ENCODE peak calls at places on chromosomes 4 and X, in four cellular contexts. H, P, K and T are unnamed samples.

GRCh38 chrX:7127058-7127457 is 20.5 kb upstream of the STS start:
- DNase-seq in H (no peak), P (no peak), K (peak), T (no peak)

GRCh38 chrX:9122504-9123245 is 88.7 kb upstream of the FAM9B start:
- DNase-seq in H (peak), P (no peak), K (no peak), T (no peak)

GRCh38 chrX:50876551-50876950 is 34.0 kb upstream of the BMP15 start:
- DNase-seq in H (no peak), P (no peak), K (no peak), T (no peak)

GRCh38 chr4:39062094-39062493 is at the start of gene KLHL5:
- DNase-seq in H (no peak), P (peak), K (peak), T (no peak)

GRCh38 chr4:25223770-25224375 is 10.0 kb upstream of the PI4K2B start:
- DNase-seq in H (peak), P (no peak), K (peak), T (no peak)

GRCh38 chrX:137567474-137568232 is 1.7 kb downstream of the ZIC3 start:
- DNase-seq in H (no peak), P (peak), K (no peak), T (no peak)

GRCh38 chr4:138938371-138938699 is 77.2 kb upstream of the NOCT start:
- DNase-seq in H (peak), P (peak), K (peak), T (no peak)

GRCh38 chrX:16771483-16772398 is 14.5 kb upstream of the TXLNG start:
- DNase-seq in H (peak), P (peak), K (peak), T (peak)

GRCh38 chrX:36867143-36867542 is 141.0 kb upstream of the FAM47C start:
- DNase-seq in H (peak), P (peak), K (peak), T (no peak)

GRCh38 chr4:6749340-6750171 is 33.0 kb upstream of the KIAA0232 start:
- DNase-seq in H (peak), P (no peak), K (peak), T (no peak)

GRCh38 chr4:156190606-156191005 is 236.9 kb upstream of the CTSO start:
- DNase-seq in H (peak), P (no peak), K (peak), T (peak)

GRCh38 chrX:152912641-152913040 is 14.8 kb downstream of the ZNF185 start:
- DNase-seq in H (no peak), P (no peak), K (no peak), T (no peak)

GRCh38 chrX:10010686-10011085 is 43.5 kb downstream of the CLDN34 start:
- DNase-seq in H (peak), P (no peak), K (peak), T (no peak)

GRCh38 chrX:23662853-23663252 is 4.4 kb upstream of the PRDX4 start:
- DNase-seq in H (peak), P (no peak), K (peak), T (no peak)

GRCh38 chr4:109005523-109005922 is 242.7 kb upstream of the ETNPPL start:
- DNase-seq in H (peak), P (no peak), K (peak), T (no peak)

GRCh38 chrX:47880927-47881326 is 44.2 kb downstream of the ZNF81 start:
- DNase-seq in H (no peak), P (no peak), K (no peak), T (no peak)

GRCh38 chr4:128249787-128250668 is 37.6 kb downstream of the PGRMC2 start:
- DNase-seq in H (no peak), P (no peak), K (no peak), T (no peak)

GRCh38 chr4:8164194-8164565 is 5.6 kb upstream of the ABLIM2 start:
- DNase-seq in H (no peak), P (no peak), K (no peak), T (no peak)

GRCh38 chr4:61201562-61202099 is 1.5 kb downstream of the ADGRL3 start:
- DNase-seq in H (no peak), P (peak), K (no peak), T (no peak)

DNA sequence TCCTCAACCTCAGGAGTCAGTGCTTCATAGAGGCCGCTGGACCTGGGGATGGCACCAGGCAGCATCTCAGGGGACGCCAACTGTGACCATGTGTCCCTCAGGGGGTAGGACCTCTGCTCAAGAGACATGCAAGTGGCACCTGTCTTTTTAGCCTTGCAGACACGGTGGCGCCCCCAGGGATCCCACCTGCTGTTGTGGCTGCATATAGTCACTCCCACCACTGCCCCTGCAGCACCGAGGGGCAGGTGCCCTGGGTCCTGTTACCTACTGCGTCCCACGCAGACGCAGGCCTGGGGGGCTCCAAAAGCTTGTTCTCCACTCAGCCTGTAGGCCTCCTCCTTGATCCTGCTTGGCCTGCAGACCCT is 2.5 kb downstream of the MYL5 start:
- DNase-seq in H (no peak), P (no peak), K (no peak), T (no peak)
- H3K4me3 ChIP-seq in H (no peak), P (no peak), K (no peak), T (no peak)

GRCh38 chrX:19514791-19515614 is at the start of gene MAP3K15:
- DNase-seq in H (no peak), P (peak), K (no peak), T (no peak)
- H3K4me3 ChIP-seq in H (no peak), P (peak), K (no peak), T (peak)

GRCh38 chr4:23153076-23153475 is 460.3 kb downstream of the GBA3 start:
- DNase-seq in H (no peak), P (no peak), K (no peak), T (no peak)
- H3K4me3 ChIP-seq in H (no peak), P (no peak), K (no peak), T (no peak)

DNA sequence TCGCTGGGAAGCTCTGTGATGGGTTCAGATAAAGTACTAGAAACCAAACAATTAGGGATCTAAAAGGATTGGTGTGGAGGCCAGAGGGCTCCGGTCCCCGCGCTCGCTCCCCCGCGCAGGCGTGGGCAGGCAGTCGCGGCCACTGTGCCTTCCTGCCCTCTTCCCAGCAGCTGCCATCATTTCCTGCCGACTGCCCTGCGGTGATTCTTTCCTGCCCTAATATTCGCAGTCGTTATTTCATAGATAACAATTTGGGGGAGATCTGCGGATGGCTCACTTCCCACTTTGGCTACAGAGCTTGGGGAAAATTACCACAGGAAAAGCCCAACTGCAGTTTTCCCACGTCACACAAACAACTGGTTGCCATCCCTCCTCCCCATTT is 2.2 kb downstream of the GRIA2 start:
- DNase-seq in H (no peak), P (no peak), K (peak), T (no peak)
- H3K4me3 ChIP-seq in H (peak), P (peak), K (peak), T (peak)

GRCh38 chr4:82240410-82240809 is 133.4 kb downstream of the HNRNPD start:
- DNase-seq in H (no peak), P (no peak), K (no peak), T (no peak)
- H3K4me3 ChIP-seq in H (no peak), P (no peak), K (no peak), T (no peak)

DNA sequence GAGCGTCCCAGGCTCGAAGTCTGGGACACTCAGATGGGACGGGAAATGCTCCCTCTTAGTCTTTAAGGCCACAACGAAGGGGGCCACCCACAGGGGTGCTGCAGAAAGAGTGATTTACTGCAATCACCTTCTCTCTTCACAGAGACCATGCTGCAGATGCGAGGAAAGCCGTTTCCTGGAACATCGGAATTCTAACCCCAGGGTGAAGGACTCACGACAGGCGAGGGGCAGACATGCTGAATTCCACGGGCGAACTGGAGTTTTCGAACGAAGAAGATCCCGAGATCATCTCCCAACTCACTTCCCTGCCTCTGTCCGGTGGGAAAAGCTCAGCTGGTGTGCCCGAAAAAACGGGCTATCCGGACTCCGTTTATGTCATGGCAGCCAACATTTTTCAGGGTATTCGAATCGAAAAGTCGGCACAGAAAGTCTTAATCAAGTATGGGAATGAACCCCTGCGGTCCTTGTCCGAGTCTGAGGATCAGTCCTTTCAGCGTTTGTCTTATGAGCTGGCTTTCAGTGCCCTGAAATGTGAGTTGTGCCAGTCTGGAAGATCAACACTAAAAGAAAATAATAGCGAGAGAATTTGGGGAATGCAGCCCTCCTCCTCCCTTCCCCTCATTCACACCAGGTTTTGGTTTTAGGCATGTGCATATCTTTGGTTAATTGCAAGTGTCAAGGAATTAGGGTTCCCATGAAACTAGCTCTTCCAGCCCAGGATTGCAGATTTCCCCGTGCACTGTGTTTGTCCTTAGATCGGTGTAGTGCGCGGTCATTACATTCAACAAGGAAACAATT is 905 bp downstream of the NSUN7 start:
- DNase-seq in H (no peak), P (peak), K (peak), T (no peak)
- H3K4me3 ChIP-seq in H (peak), P (peak), K (peak), T (peak)

DNA sequence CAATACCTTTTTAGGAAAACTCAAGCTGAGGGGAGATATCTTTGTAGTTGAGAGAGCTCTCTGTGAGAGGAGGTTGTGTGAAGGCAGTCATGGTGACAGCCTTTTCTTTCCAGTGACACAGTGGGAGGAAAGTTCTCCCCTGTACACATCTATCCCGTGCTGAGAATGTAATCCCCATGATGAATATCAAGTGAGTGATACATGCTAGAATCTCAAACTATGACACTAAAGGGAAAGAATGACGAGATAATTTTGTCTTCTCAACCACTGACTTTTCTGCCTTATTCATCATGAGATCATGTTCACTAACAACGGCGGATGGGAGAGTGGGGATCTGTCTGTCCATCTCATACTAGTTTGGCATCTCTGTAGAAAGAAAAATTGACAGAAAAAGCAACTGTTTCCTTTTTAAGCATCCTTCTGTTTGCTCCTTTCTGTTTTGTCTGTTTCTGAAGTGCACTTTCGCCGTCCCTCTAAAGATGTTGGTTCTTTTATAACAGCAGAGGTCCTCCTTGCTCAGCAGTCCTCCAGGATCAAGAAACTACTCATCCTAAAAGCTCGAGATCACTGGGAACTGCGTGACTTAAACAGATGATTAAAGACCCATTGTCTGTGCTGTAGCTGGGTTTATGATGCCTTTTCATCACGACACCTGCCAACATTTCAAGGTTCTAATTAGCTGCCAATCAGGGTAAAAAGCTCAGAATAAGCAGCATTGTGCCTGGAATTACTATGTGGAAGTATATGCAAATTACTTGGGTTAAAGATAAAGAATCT is 137.6 kb downstream of the DCK start:
- DNase-seq in H (peak), P (no peak), K (peak), T (no peak)
- H3K4me3 ChIP-seq in H (peak), P (no peak), K (peak), T (no peak)

GRCh38 chr4:41140410-41140809 is 73.9 kb downstream of the APBB2 start:
- DNase-seq in H (no peak), P (no peak), K (no peak), T (no peak)

GRCh38 chr4:41141910-41142309 is 72.4 kb downstream of the APBB2 start:
- DNase-seq in H (peak), P (no peak), K (peak), T (no peak)

GRCh38 chr4:41142946-41143720 is 71.2 kb downstream of the APBB2 start:
- DNase-seq in H (peak), P (no peak), K (peak), T (peak)

GRCh38 chr4:41143721-41144379 is 70.5 kb downstream of the APBB2 start:
- DNase-seq in H (no peak), P (no peak), K (no peak), T (no peak)

GRCh38 chr4:41142356-41142755 is 72.0 kb downstream of the APBB2 start:
- DNase-seq in H (no peak), P (no peak), K (no peak), T (no peak)
- H3K4me3 ChIP-seq in H (no peak), P (no peak), K (no peak), T (no peak)

GRCh38 chr4:48271048-48271452 is 1.4 kb upstream of the TEC start:
- DNase-seq in H (no peak), P (no peak), K (no peak), T (no peak)
- H3K4me3 ChIP-seq in H (no peak), P (no peak), K (no peak), T (no peak)

GRCh38 chr4:69831270-69831627 is 28.7 kb downstream of the SULT1E1 start:
- DNase-seq in H (no peak), P (no peak), K (no peak), T (no peak)
- H3K4me3 ChIP-seq in H (no peak), P (no peak), K (no peak), T (no peak)